ENCODE peak calls at places on chromosome 7, in ten cellular contexts. D, G, I, T, M, X, Z, W, J and C are unnamed samples.

GRCh38 chr7:415646-416525 is 103.8 kb downstream of the PDGFA start:
- DNase-seq in D (no peak), G (no peak), I (no peak), T (no peak), M (no peak), X (no peak), Z (no peak), W (no peak), J (no peak), C (no peak)

GRCh38 chr7:17368856-17369520 is 70.5 kb downstream of the AHR start:
- DNase-seq in D (peak), G (no peak), I (no peak), T (no peak), M (no peak), X (no peak), Z (no peak), W (no peak), J (no peak), C (no peak)

GRCh38 chr7:30548762-30549344 is 44.2 kb upstream of the GGCT start:
- DNase-seq in D (peak), G (peak), I (peak), T (peak), M (peak), X (peak), Z (peak), W (peak), J (no peak), C (no peak)

GRCh38 chr7:21972397-21972784 is 26.7 kb upstream of the CDCA7L start:
- DNase-seq in D (no peak), G (no peak), I (no peak), T (no peak), M (no peak), X (peak), Z (no peak), W (no peak), J (no peak), C (no peak)

GRCh38 chr7:139727151-139727705 is 50.6 kb downstream of the HIPK2 start:
- DNase-seq in D (peak), G (no peak), I (no peak), T (peak), M (peak), X (no peak), Z (peak), W (no peak), J (no peak), C (peak)

GRCh38 chr7:156156734-156157408 is 344.6 kb upstream of the SHH start:
- DNase-seq in D (peak), G (no peak), I (no peak), T (no peak), M (peak), X (peak), Z (no peak), W (peak), J (no peak), C (no peak)

GRCh38 chr7:9937944-9938631 is 1035.6 kb upstream of the PHF14 start:
- DNase-seq in D (no peak), G (no peak), I (no peak), T (peak), M (peak), X (no peak), Z (no peak), W (no peak), J (no peak), C (no peak)

GRCh38 chr7:156753630-156754029 is 113.1 kb downstream of the RNF32 start:
- DNase-seq in D (no peak), G (no peak), I (no peak), T (no peak), M (no peak), X (no peak), Z (no peak), W (no peak), J (no peak), C (no peak)

GRCh38 chr7:138608292-138608691 is 92.9 kb downstream of the SVOPL start:
- DNase-seq in D (no peak), G (no peak), I (no peak), T (peak), M (peak), X (no peak), Z (peak), W (no peak), J (no peak), C (no peak)